ENCODE peak calls at places on chromosomes 12 and 14, in four cellular contexts. K, Q, G and U are unnamed samples.
A peak's percentile ranks its signal among the peaks of the same experiment; 100 is the strongest.

GRCh38 chr12:96236221-96236822 is 42.1 kb downstream of the ELK3 start:
- DNase-seq in K (peak; percentile 29), Q (peak; percentile 49), G (no peak), U (no peak)

GRCh38 chr12:102521662-102522277 is 41.4 kb upstream of the IGF1 start:
- DNase-seq in K (no peak), Q (no peak), G (no peak), U (no peak)

GRCh38 chr14:101194356-101195308 is 291.1 kb upstream of the RTL1 start:
- DNase-seq in K (no peak), Q (peak; percentile 9), G (peak; percentile 77), U (no peak)

GRCh38 chr14:102500190-102500661 is 9.3 kb downstream of the ANKRD9 start:
- DNase-seq in K (peak; percentile 70), Q (peak; percentile 43), G (peak; percentile 91), U (peak; percentile 39)

GRCh38 chr12:15664491-15664890 is 124.7 kb downstream of the EPS8 start:
- DNase-seq in K (no peak), Q (no peak), G (no peak), U (no peak)

GRCh38 chr12:110844551-110845395 is 2.0 kb upstream of the CCDC63 start:
- DNase-seq in K (no peak), Q (no peak), G (peak; percentile 87), U (no peak)

GRCh38 chr14:104318558-104319488 is 180.4 kb downstream of the KIF26A start:
- DNase-seq in K (no peak), Q (peak; percentile 5), G (no peak), U (no peak)

GRCh38 chr12:96221391-96221790 is 27.2 kb downstream of the ELK3 start:
- DNase-seq in K (no peak), Q (no peak), G (no peak), U (no peak)

GRCh38 chr12:53186745-53187144 is 6.0 kb upstream of the CSAD start:
- DNase-seq in K (no peak), Q (no peak), G (peak; percentile 8), U (no peak)

GRCh38 chr14:55794655-55795583 is 214.9 kb downstream of the KTN1 start:
- DNase-seq in K (no peak), Q (no peak), G (no peak), U (peak; percentile 16)

GRCh38 chr12:101697197-101697929 is at the start of gene CHPT1:
- DNase-seq in K (peak; percentile 84), Q (peak; percentile 59), G (peak; percentile 93), U (peak; percentile 94)

GRCh38 chr12:46918631-46919030 is 92.8 kb upstream of the SLC38A4 start:
- DNase-seq in K (no peak), Q (no peak), G (no peak), U (no peak)

GRCh38 chr14:68574906-68575305 is 218.0 kb downstream of the ZFP36L1 start:
- DNase-seq in K (no peak), Q (no peak), G (no peak), U (no peak)

GRCh38 chr14:100446572-100446971 is 123.4 kb downstream of the SLC25A47 start:
- DNase-seq in K (peak; percentile 4), Q (no peak), G (no peak), U (no peak)

GRCh38 chr12:79098530-79098929 is 234.0 kb downstream of the SYT1 start:
- DNase-seq in K (no peak), Q (no peak), G (no peak), U (no peak)

GRCh38 chr12:124603910-124604775 is 36.7 kb upstream of the NCOR2 start:
- DNase-seq in K (no peak), Q (no peak), G (no peak), U (no peak)

GRCh38 chr12:1974812-1975211 is 29.4 kb downstream of the DCP1B start:
- DNase-seq in K (no peak), Q (no peak), G (no peak), U (no peak)

GRCh38 chr12:4997939-4998338 is 45.7 kb upstream of the KCNA5 start:
- DNase-seq in K (no peak), Q (peak; percentile 34), G (peak; percentile 85), U (no peak)

GRCh38 chr12:55687746-55688145 is 20.0 kb downstream of the ITGA7 start:
- DNase-seq in K (no peak), Q (no peak), G (peak; percentile 82), U (no peak)

GRCh38 chr12:79435742-79436141 is 255.0 kb downstream of the PAWR start:
- DNase-seq in K (no peak), Q (no peak), G (no peak), U (no peak)

GRCh38 chr12:87828384-87828973 is 200.7 kb downstream of the C12orf50 start:
- DNase-seq in K (no peak), Q (no peak), G (no peak), U (no peak)

GRCh38 chr14:74478996-74479635 is 14.0 kb downstream of the NPC2 start:
- DNase-seq in K (no peak), Q (no peak), G (peak; percentile 8), U (no peak)

GRCh38 chr12:64577046-64577445 is 33.2 kb upstream of the RASSF3 start:
- DNase-seq in K (no peak), Q (no peak), G (no peak), U (no peak)

GRCh38 chr12:95997911-95998510 is 1.9 kb upstream of the HAL start:
- DNase-seq in K (no peak), Q (no peak), G (no peak), U (no peak)

GRCh38 chr12:38282886-38283285 is 33.7 kb upstream of the ALG10B start:
- DNase-seq in K (no peak), Q (no peak), G (no peak), U (no peak)

GRCh38 chr12:113054948-113055486 is 1.5 kb upstream of the DTX1 start:
- DNase-seq in K (no peak), Q (no peak), G (no peak), U (no peak)

GRCh38 chr14:104444159-104445030 is 135.2 kb upstream of the C14orf180 start:
- DNase-seq in K (no peak), Q (no peak), G (peak; percentile 64), U (no peak)

GRCh38 chr14:32693114-32693513 is 245.6 kb upstream of the NPAS3 start:
- DNase-seq in K (no peak), Q (no peak), G (no peak), U (no peak)

GRCh38 chr14:39015360-39015961 is 87.6 kb downstream of the SEC23A start:
- DNase-seq in K (peak; percentile 44), Q (no peak), G (no peak), U (peak; percentile 62)

GRCh38 chr14:89723930-89724915 is 230.3 kb downstream of the EFCAB11 start:
- DNase-seq in K (no peak), Q (no peak), G (no peak), U (no peak)

GRCh38 chr14:61104358-61104757 is 123.3 kb downstream of the SLC38A6 start:
- DNase-seq in K (no peak), Q (no peak), G (no peak), U (peak; percentile 22)

GRCh38 chr12:57166971-57167371 is 19.6 kb upstream of the LRP1-AS start:
- DNase-seq in K (no peak), Q (peak; percentile 17), G (no peak), U (no peak)

GRCh38 chr12:14239350-14239934 is 126.0 kb upstream of the ATF7IP start:
- DNase-seq in K (peak; percentile 36), Q (peak; percentile 24), G (no peak), U (no peak)

GRCh38 chr12:63093084-63093483 is 57.9 kb downstream of the AVPR1A start:
- DNase-seq in K (no peak), Q (no peak), G (no peak), U (no peak)

GRCh38 chr12:11836282-11836963 is 186.9 kb downstream of the ETV6 start:
- DNase-seq in K (peak; percentile 27), Q (no peak), G (peak; percentile 78), U (no peak)

GRCh38 chr12:91383106-91383505 is 200.5 kb upstream of the DCN start:
- DNase-seq in K (no peak), Q (peak; percentile 32), G (no peak), U (no peak)

GRCh38 chr12:91381309-91381804 is 198.7 kb upstream of the DCN start:
- DNase-seq in K (peak; percentile 78), Q (peak; percentile 76), G (no peak), U (no peak)

GRCh38 chr12:91387461-91388134 is 205.0 kb upstream of the DCN start:
- DNase-seq in K (no peak), Q (no peak), G (no peak), U (no peak)

GRCh38 chr12:91382081-91382543 is 199.5 kb upstream of the DCN start:
- DNase-seq in K (peak; percentile 94), Q (peak; percentile 89), G (peak; percentile 95), U (peak; percentile 80)

DNA sequence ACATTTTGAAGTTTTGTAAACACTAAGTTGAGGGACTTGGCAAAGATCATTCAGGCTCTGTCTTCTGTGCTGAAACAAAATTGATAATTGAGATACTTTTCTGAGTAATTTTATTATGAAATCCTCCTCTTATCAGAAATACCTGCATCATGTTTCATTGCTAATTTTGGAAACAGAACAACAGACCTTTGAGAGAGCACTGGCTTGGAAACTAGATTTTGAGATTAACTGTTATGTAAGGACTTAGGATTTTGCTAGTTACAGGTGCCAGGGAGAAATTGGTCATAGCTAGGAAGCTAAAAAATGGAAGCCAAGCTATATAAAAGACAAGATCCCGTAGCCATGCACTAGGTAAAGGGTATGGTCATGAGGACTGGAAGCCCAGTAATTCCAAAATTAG is 201.8 kb upstream of the DCN start:
- DNase-seq in K (no peak), Q (no peak), G (no peak), U (no peak)
- TF ChIP-seq POLR2A in K (no peak), Q (no peak), G (no peak), U (no peak)

GRCh38 chr12:3237154-3237520 is 160.0 kb downstream of the TSPAN9 start:
- DNase-seq in K (no peak), Q (no peak), G (no peak), U (no peak)
- TF ChIP-seq POLR2A in K (no peak), Q (no peak), G (no peak), U (no peak)

GRCh38 chr14:22531451-22532344 is 57.3 kb downstream of the DAD1 start:
- DNase-seq in K (no peak), Q (no peak), G (no peak), U (no peak)
- TF ChIP-seq POLR2A in K (no peak), Q (no peak), G (no peak), U (no peak)

DNA sequence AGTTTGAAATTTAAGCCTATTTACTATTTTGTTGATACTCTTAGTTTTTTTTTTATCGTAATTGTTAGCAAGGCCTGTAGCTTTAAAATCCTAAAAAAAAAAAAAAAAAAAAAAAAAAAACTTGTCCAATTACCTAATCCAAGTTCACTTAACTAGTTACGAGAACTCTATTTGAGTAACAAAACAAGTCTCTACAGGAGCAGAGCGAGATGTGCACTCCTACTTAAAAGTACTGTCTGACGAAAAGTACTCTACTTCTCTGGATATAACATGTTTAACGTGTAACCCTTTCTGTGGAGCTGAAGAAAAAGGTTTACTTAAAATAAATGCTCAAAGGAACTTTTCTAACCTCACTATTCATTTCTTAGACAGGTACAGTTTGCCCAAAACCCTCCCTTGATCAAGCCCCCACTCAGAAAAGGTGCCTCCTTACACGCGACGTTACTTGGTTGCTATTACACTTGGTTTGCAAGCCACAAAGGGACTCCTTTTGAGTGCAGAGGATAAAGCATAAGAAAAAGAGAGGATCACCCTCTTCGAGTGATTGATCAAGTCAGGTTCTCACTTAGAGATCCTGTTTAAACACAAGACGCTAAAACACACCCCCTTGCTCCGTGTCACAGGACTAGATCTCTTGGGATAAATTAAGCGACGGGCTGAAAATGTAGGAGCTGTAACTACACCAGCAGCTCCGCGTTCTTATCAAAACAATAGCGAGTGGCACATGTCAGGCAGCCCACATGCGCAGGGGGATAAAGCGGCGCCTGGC is 2.2 kb downstream of the BAZ1A start:
- DNase-seq in K (peak; percentile 89), Q (peak; percentile 51), G (no peak), U (no peak)
- TF ChIP-seq POLR2A in K (no peak), Q (no peak), G (no peak), U (no peak)

GRCh38 chr14:93688794-93689193 is 99.5 kb downstream of the PRIMA1 start:
- DNase-seq in K (no peak), Q (no peak), G (no peak), U (no peak)
- TF ChIP-seq POLR2A in K (no peak), Q (no peak), G (no peak), U (no peak)

GRCh38 chr14:23058654-23059504 is 1.6 kb upstream of the CDH24 start:
- DNase-seq in K (no peak), Q (no peak), G (peak; percentile 85), U (no peak)
- TF ChIP-seq POLR2A in K (no peak), Q (no peak), G (no peak), U (no peak)